ENCODE peak calls at places on chromosome 7, in five cellular contexts. Z is upper lobe of left lung, M is stomach, L is HCT116, C is transverse colon. T is an unnamed sample.
A peak's percentile ranks its signal among the peaks of the same experiment; 100 is the strongest.

GRCh38 chr7:45597286-45597984 is 23.3 kb downstream of the ADCY1 start:
- DNase-seq in Z (peak; percentile 12), M (peak; percentile 15), L (no peak), C (no peak), T (no peak)

GRCh38 chr7:94129443-94130140 is 125.4 kb upstream of the BET1 start:
- DNase-seq in Z (no peak), M (no peak), L (no peak), C (no peak), T (no peak)

GRCh38 chr7:104230606-104231005 is 22.8 kb upstream of the ORC5 start:
- DNase-seq in Z (no peak), M (no peak), L (no peak), C (no peak), T (no peak)

GRCh38 chr7:103809229-103809994 is 180.0 kb downstream of the RELN start:
- DNase-seq in Z (no peak), M (no peak), L (no peak), C (no peak), T (no peak)

GRCh38 chr7:147052818-147053217 is 936.2 kb downstream of the CNTNAP2 start:
- DNase-seq in Z (no peak), M (no peak), L (no peak), C (no peak), T (no peak)

GRCh38 chr7:3063016-3063753 is 19.5 kb upstream of the CARD11 start:
- DNase-seq in Z (no peak), M (no peak), L (no peak), C (peak; percentile 29), T (no peak)

GRCh38 chr7:117012284-117013174 is 59.2 kb downstream of the ST7 start:
- DNase-seq in Z (no peak), M (no peak), L (peak; percentile 16), C (no peak), T (no peak)

GRCh38 chr7:29297194-29297890 is 102.8 kb downstream of the CHN2 start:
- DNase-seq in Z (no peak), M (no peak), L (no peak), C (no peak), T (no peak)

GRCh38 chr7:77696643-77697534 is 630 bp downstream of the RSBN1L start:
- DNase-seq in Z (peak; percentile 48), M (peak; percentile 68), L (no peak), C (peak; percentile 59), T (peak; percentile 49)

GRCh38 chr7:84153005-84153404 is 41.6 kb downstream of the SEMA3A start:
- DNase-seq in Z (no peak), M (no peak), L (no peak), C (no peak), T (no peak)

GRCh38 chr7:99004781-99005500 is 126.6 kb downstream of the TRRAP start:
- DNase-seq in Z (no peak), M (no peak), L (no peak), C (no peak), T (no peak)

GRCh38 chr7:45157286-45157652 is 322 bp upstream of the RAMP3 start:
- DNase-seq in Z (no peak), M (no peak), L (no peak), C (no peak), T (no peak)

GRCh38 chr7:110693348-110693747 is 397.6 kb upstream of the LRRN3 start:
- DNase-seq in Z (no peak), M (no peak), L (no peak), C (no peak), T (no peak)

GRCh38 chr7:434891-435486 is 84.7 kb downstream of the PDGFA start:
- DNase-seq in Z (no peak), M (no peak), L (no peak), C (peak; percentile 24), T (no peak)

GRCh38 chr7:120185940-120186682 is 86.9 kb upstream of the KCND2 start:
- DNase-seq in Z (no peak), M (no peak), L (no peak), C (no peak), T (no peak)

GRCh38 chr7:9869151-9869550 is 1104.5 kb upstream of the PHF14 start:
- DNase-seq in Z (no peak), M (no peak), L (no peak), C (no peak), T (no peak)

GRCh38 chr7:119900996-119901395 is 372.0 kb upstream of the KCND2 start:
- DNase-seq in Z (no peak), M (no peak), L (no peak), C (no peak), T (no peak)

GRCh38 chr7:77330169-77330882 is 85.8 kb downstream of the GSAP start:
- DNase-seq in Z (peak; percentile 71), M (no peak), L (no peak), C (no peak), T (no peak)

GRCh38 chr7:41590951-41591350 is 111.9 kb downstream of the INHBA start:
- DNase-seq in Z (no peak), M (no peak), L (no peak), C (no peak), T (no peak)

GRCh38 chr7:63057265-63057664 is 941.4 kb upstream of the ZNF722 start:
- DNase-seq in Z (no peak), M (no peak), L (no peak), C (no peak), T (no peak)

GRCh38 chr7:80131675-80132435 is 2.8 kb upstream of the GNAI1 start:
- DNase-seq in Z (no peak), M (no peak), L (no peak), C (no peak), T (no peak)

GRCh38 chr7:28478661-28479060 is 66.3 kb downstream of the CREB5 start:
- DNase-seq in Z (no peak), M (no peak), L (no peak), C (no peak), T (no peak)

GRCh38 chr7:47428780-47429472 is 153.0 kb downstream of the TNS3 start:
- DNase-seq in Z (no peak), M (no peak), L (no peak), C (no peak), T (no peak)

GRCh38 chr7:14446231-14446630 is 456.3 kb downstream of the DGKB start:
- DNase-seq in Z (no peak), M (no peak), L (no peak), C (no peak), T (no peak)

GRCh38 chr7:111392976-111393762 is 169.1 kb downstream of the IMMP2L start:
- DNase-seq in Z (no peak), M (no peak), L (no peak), C (no peak), T (no peak)

GRCh38 chr7:117772416-117772815 is 100.8 kb downstream of the CTTNBP2 start:
- DNase-seq in Z (no peak), M (no peak), L (no peak), C (no peak), T (no peak)

GRCh38 chr7:80833289-80834104 is 85.4 kb downstream of the SEMA3C start:
- DNase-seq in Z (no peak), M (no peak), L (no peak), C (no peak), T (no peak)

DNA sequence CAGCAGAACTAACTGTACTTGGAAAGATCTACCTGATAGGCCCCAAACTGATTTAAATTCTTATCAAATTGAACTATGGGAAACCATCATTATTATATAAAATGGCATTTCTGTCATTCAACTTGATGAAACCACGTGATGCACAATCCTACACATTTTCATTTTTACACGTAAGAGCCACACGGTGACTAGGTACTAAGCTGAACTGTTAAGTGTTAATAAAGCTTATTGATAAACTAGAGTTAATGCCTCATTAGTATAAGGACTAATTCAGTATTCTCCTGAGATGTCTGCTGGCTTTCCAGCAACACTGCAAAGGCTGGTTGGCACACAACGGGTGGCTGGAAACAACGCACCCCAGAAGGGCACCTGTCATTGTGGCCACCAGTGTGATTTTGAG is 4.6 kb downstream of the NCAPG2 start:
- DNase-seq in Z (no peak), M (no peak), L (no peak), C (no peak), T (no peak)
- H3K36me3 ChIP-seq in Z (no peaks in the 10 kb centered on the region), M (no peaks in the 10 kb centered on the region), L (peaks cover 8% of the 10 kb centered on the region), C (no peaks in the 10 kb centered on the region), T (no peaks in the 10 kb centered on the region)

GRCh38 chr7:66847879-66848810 is 72.9 kb upstream of the TMEM248 start:
- DNase-seq in Z (peak; percentile 40), M (no peak), L (no peak), C (no peak), T (no peak)

GRCh38 chr7:66840316-66840715 is 80.7 kb upstream of the TMEM248 start:
- DNase-seq in Z (no peak), M (no peak), L (no peak), C (no peak), T (no peak)

GRCh38 chr7:66841898-66842297 is 79.1 kb upstream of the TMEM248 start:
- DNase-seq in Z (no peak), M (no peak), L (no peak), C (no peak), T (no peak)

GRCh38 chr7:66845382-66846095 is 75.5 kb upstream of the TMEM248 start:
- DNase-seq in Z (no peak), M (no peak), L (no peak), C (no peak), T (no peak)

GRCh38 chr7:66844552-66845381 is 76.3 kb upstream of the TMEM248 start:
- DNase-seq in Z (peak; percentile 96), M (peak; percentile 99), L (peak; percentile 95), C (peak; percentile 99), T (peak; percentile 100)
- TF ChIP-seq POLR2A in Z (no peak), M (no peak), L (peak; percentile 83), C (peak; percentile 94), T (peak; percentile 96)

DNA sequence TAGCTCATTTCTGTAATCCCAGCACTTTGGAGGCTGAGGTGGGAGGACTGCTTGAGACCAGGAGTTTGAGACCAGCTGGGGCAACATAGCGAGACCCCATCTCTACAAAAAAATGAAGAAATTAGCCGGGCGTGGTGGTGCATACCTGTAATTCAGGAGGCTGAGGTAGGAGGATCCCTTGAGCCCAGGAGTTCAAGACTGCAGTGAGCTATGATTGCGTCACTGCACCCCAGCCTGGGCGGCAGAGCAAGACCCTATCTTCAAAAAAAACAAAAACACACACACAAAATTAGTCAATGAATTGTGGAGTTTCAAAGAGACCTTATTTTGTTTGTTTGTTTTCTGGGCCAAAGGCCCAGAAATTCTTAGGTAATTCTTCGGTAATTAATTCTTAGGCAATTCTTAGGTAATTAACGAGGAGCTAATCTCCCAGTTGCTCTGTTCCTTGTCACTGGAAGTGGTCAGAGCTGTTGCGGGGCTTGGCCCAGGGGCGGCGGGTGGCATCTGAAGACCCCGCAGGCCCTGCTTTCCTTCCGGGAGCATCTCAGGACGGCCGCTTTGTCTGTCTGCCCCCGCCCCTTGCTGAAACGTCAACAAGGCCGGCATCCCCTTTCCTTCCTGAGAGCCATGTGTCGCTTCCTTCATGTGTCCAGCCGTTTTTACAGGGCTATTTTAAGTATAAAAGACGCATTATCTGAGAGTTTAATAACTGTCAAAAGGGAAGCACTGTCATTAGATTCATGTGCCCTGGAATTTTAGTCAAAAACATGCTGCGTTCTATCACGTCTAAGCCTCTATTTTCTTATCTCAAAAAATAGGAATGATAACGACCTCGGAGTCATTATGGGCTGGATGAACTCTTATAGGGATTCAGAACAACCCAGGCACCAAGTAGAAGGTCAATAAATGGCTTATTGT is 110.2 kb downstream of the CUX1 start:
- DNase-seq in Z (no peak), M (no peak), L (no peak), C (no peak), T (no peak)
- H3K36me3 ChIP-seq in Z (no peaks in the 10 kb centered on the region), M (peaks cover 5% of the 10 kb centered on the region), L (no peaks in the 10 kb centered on the region), C (no peaks in the 10 kb centered on the region), T (no peaks in the 10 kb centered on the region)

DNA sequence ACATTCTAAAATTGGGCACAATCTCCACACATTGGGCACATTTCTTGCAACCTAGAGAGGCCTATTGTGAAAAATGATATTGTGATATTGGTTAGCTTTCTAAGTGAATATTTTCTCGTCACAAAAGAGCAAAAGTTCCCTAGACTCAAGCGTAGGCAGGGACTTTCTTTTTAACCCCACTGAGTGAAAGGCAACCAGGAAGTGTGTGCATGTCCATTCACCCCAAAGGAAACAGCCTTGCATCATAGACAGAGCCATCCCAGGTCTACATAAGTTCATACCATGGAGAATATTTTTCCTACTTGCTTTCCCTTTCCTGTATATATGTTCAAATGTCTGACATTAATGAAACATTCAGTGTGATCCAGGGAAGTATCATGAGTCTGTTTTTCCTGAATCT is 84.2 kb upstream of the AGBL3 start:
- DNase-seq in Z (no peak), M (no peak), L (no peak), C (no peak), T (no peak)
- TF ChIP-seq POLR2A in Z (no peak), M (no peak), L (no peak), C (no peak), T (no peak)